ENCODE peak calls at places on chromosome 15, in eight cellular contexts. One of them, this sample, is unnamed. For H3K4me1, the result is how much of the 10 kb centered on the place peaks cover.

GRCh38 chr15:43099105-43099845 is 6.6 kb downstream of the UBR1 start:
- DNase-seq in H9: no peak
- DNase-seq in PC-9: no peak
- DNase-seq in aorta: no peak
- DNase-seq in upper lobe of right lung: no peak
- DNase-seq in heart right ventricle: no peak
- DNase-seq in SK-N-SH: no peak
- DNase-seq in heart left ventricle: no peak
- DNase-seq in this sample: no peak

GRCh38 chr15:33154366-33155166 is 39.9 kb downstream of the FMN1 start:
- DNase-seq in PC-9: no peak
- DNase-seq in aorta: no peak
- DNase-seq in heart right ventricle: no peak
- DNase-seq in H9: no peak
- DNase-seq in upper lobe of right lung: peak
- DNase-seq in SK-N-SH: no peak
- DNase-seq in heart left ventricle: peak
- DNase-seq in this sample: no peak

GRCh38 chr15:68681836-68682235 is 103.0 kb downstream of the CORO2B start:
- DNase-seq in aorta: no peak
- DNase-seq in PC-9: no peak
- DNase-seq in SK-N-SH: no peak
- DNase-seq in upper lobe of right lung: peak
- DNase-seq in H9: no peak
- DNase-seq in heart right ventricle: no peak
- DNase-seq in heart left ventricle: no peak
- DNase-seq in this sample: peak

GRCh38 chr15:83694030-83694429 is 40.1 kb downstream of the ADAMTSL3 start:
- DNase-seq in SK-N-SH: no peak
- DNase-seq in heart left ventricle: no peak
- DNase-seq in upper lobe of right lung: no peak
- DNase-seq in H9: peak
- DNase-seq in PC-9: peak
- DNase-seq in heart right ventricle: no peak
- DNase-seq in aorta: no peak
- DNase-seq in this sample: no peak

GRCh38 chr15:53910236-53910849 is 67.9 kb upstream of the UNC13C start:
- DNase-seq in heart left ventricle: no peak
- DNase-seq in aorta: no peak
- DNase-seq in heart right ventricle: no peak
- DNase-seq in SK-N-SH: no peak
- DNase-seq in H9: no peak
- DNase-seq in upper lobe of right lung: no peak
- DNase-seq in PC-9: peak
- DNase-seq in this sample: no peak

GRCh38 chr15:93200448-93201226 is 111.6 kb upstream of the RGMA start:
- DNase-seq in H9: no peak
- DNase-seq in aorta: no peak
- DNase-seq in heart right ventricle: no peak
- DNase-seq in heart left ventricle: no peak
- DNase-seq in upper lobe of right lung: no peak
- DNase-seq in PC-9: no peak
- DNase-seq in SK-N-SH: no peak
- DNase-seq in this sample: no peak

GRCh38 chr15:38991701-38992100 is 427.1 kb upstream of the RASGRP1 start:
- DNase-seq in heart right ventricle: no peak
- DNase-seq in aorta: no peak
- DNase-seq in SK-N-SH: no peak
- DNase-seq in upper lobe of right lung: no peak
- DNase-seq in heart left ventricle: no peak
- DNase-seq in H9: no peak
- DNase-seq in PC-9: peak
- DNase-seq in this sample: no peak

GRCh38 chr15:68499620-68500312 is 67.8 kb upstream of the ITGA11 start:
- DNase-seq in upper lobe of right lung: no peak
- DNase-seq in heart left ventricle: no peak
- DNase-seq in heart right ventricle: no peak
- DNase-seq in H9: no peak
- DNase-seq in aorta: no peak
- DNase-seq in SK-N-SH: no peak
- DNase-seq in PC-9: no peak
- DNase-seq in this sample: no peak

GRCh38 chr15:81303241-81304225 is 20.4 kb downstream of the STARD5 start:
- DNase-seq in heart right ventricle: no peak
- DNase-seq in PC-9: no peak
- DNase-seq in aorta: peak
- DNase-seq in SK-N-SH: no peak
- DNase-seq in H9: no peak
- DNase-seq in heart left ventricle: no peak
- DNase-seq in upper lobe of right lung: peak
- DNase-seq in this sample: no peak

DNA sequence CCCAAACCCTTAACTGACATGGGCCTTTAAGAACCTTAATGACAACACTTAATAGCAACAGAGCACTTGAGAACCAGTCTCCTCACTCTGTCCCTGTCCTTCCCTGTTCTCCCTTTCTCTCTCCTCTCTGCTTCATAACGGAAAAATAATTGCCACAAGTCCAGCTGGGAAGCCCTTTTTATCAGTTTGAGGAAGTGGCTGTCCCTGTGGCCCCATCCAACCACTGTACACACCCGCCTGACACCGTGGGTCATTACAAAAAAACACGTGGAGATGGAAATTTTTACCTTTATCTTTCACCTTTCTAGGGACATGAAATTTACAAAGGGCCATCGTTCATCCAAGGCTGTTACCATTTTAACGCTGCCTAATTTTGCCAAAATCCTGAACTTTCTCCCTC is 49.9 kb downstream of the PGPEP1L start:
- DNase-seq in heart right ventricle: no peak
- DNase-seq in PC-9: no peak
- DNase-seq in upper lobe of right lung: no peak
- DNase-seq in aorta: no peak
- DNase-seq in H9: no peak
- DNase-seq in SK-N-SH: no peak
- DNase-seq in heart left ventricle: no peak
- DNase-seq in this sample: no peak
- H3K4me1 ChIP-seq in heart right ventricle: under half
- H3K4me1 ChIP-seq in PC-9: under half
- H3K4me1 ChIP-seq in upper lobe of right lung: under half
- H3K4me1 ChIP-seq in aorta: under half
- H3K4me1 ChIP-seq in H9: under half
- H3K4me1 ChIP-seq in SK-N-SH: under half
- H3K4me1 ChIP-seq in heart left ventricle: under half
- H3K4me1 ChIP-seq in this sample: under half

GRCh38 chr15:56832125-56832524 is 86.3 kb upstream of the TCF12 start:
- DNase-seq in PC-9: no peak
- DNase-seq in heart left ventricle: peak
- DNase-seq in SK-N-SH: no peak
- DNase-seq in H9: no peak
- DNase-seq in aorta: peak
- DNase-seq in heart right ventricle: peak
- DNase-seq in upper lobe of right lung: no peak
- DNase-seq in this sample: no peak
- H3K27ac ChIP-seq in PC-9: no peak
- H3K27ac ChIP-seq in heart left ventricle: no peak
- H3K27ac ChIP-seq in SK-N-SH: no peak
- H3K27ac ChIP-seq in H9: no peak
- H3K27ac ChIP-seq in aorta: no peak
- H3K27ac ChIP-seq in heart right ventricle: peak
- H3K27ac ChIP-seq in upper lobe of right lung: no peak
- H3K27ac ChIP-seq in this sample: no peak

GRCh38 chr15:22950211-22950990 is 29.8 kb downstream of the CYFIP1 start:
- DNase-seq in PC-9: no peak
- DNase-seq in upper lobe of right lung: no peak
- DNase-seq in SK-N-SH: no peak
- DNase-seq in heart right ventricle: no peak
- DNase-seq in H9: no peak
- DNase-seq in aorta: no peak
- DNase-seq in heart left ventricle: no peak
- DNase-seq in this sample: no peak
- H3K4me1 ChIP-seq in PC-9: under half
- H3K4me1 ChIP-seq in upper lobe of right lung: half or more
- H3K4me1 ChIP-seq in SK-N-SH: under half
- H3K4me1 ChIP-seq in heart right ventricle: half or more
- H3K4me1 ChIP-seq in H9: under half
- H3K4me1 ChIP-seq in aorta: under half
- H3K4me1 ChIP-seq in heart left ventricle: half or more
- H3K4me1 ChIP-seq in this sample: under half

GRCh38 chr15:52037889-52038505 is 19.0 kb downstream of the MAPK6 start:
- DNase-seq in heart right ventricle: no peak
- DNase-seq in SK-N-SH: no peak
- DNase-seq in heart left ventricle: no peak
- DNase-seq in PC-9: no peak
- DNase-seq in upper lobe of right lung: no peak
- DNase-seq in aorta: no peak
- DNase-seq in H9: no peak
- DNase-seq in this sample: no peak

GRCh38 chr15:52042051-52042851 is 23.2 kb downstream of the MAPK6 start:
- DNase-seq in PC-9: no peak
- DNase-seq in H9: no peak
- DNase-seq in aorta: no peak
- DNase-seq in heart right ventricle: no peak
- DNase-seq in SK-N-SH: no peak
- DNase-seq in heart left ventricle: no peak
- DNase-seq in upper lobe of right lung: no peak
- DNase-seq in this sample: no peak

GRCh38 chr15:52040167-52040900 is 21.3 kb downstream of the MAPK6 start:
- DNase-seq in aorta: no peak
- DNase-seq in heart left ventricle: no peak
- DNase-seq in heart right ventricle: no peak
- DNase-seq in PC-9: no peak
- DNase-seq in SK-N-SH: no peak
- DNase-seq in upper lobe of right lung: no peak
- DNase-seq in H9: no peak
- DNase-seq in this sample: no peak
- H3K27ac ChIP-seq in aorta: no peak
- H3K27ac ChIP-seq in heart left ventricle: no peak
- H3K27ac ChIP-seq in heart right ventricle: no peak
- H3K27ac ChIP-seq in PC-9: peak
- H3K27ac ChIP-seq in SK-N-SH: no peak
- H3K27ac ChIP-seq in upper lobe of right lung: no peak
- H3K27ac ChIP-seq in H9: no peak
- H3K27ac ChIP-seq in this sample: no peak

GRCh38 chr15:75201609-75202250 is at the start of gene C15orf39:
- DNase-seq in upper lobe of right lung: peak
- DNase-seq in SK-N-SH: peak
- DNase-seq in H9: peak
- DNase-seq in aorta: peak
- DNase-seq in PC-9: peak
- DNase-seq in heart left ventricle: peak
- DNase-seq in heart right ventricle: peak
- DNase-seq in this sample: peak
- H3K4me1 ChIP-seq in upper lobe of right lung: under half
- H3K4me1 ChIP-seq in SK-N-SH: under half
- H3K4me1 ChIP-seq in H9: under half
- H3K4me1 ChIP-seq in aorta: under half
- H3K4me1 ChIP-seq in PC-9: under half
- H3K4me1 ChIP-seq in heart left ventricle: half or more
- H3K4me1 ChIP-seq in heart right ventricle: half or more
- H3K4me1 ChIP-seq in this sample: under half

DNA sequence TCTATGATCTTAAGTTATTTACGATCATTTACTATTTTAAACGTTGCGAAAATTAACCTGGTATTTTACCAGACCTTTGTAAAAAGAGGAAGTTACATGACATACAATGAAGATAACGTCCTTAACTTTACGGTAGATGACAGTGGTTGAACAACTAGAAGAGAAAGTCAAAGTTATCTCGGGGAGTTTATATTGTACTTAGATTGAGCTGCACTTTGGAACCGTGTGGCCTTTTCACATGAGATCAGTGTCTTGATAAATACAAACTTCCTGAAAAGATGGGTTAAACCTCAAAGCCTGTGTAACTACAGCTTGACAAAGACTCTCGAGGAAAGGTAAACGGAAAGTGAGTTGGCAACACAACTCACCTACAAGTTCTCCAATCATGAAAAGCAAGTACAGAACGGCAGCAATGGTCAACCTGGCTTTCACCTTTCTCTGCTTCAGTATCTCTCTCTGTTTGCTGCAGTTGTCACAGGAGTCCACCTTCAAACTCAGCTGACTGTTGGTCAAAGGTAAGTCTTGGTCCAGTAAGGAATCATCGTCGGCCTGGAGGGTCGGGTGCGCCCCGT is 873 bp downstream of the SLC30A4 start:
- DNase-seq in upper lobe of right lung: no peak
- DNase-seq in PC-9: no peak
- DNase-seq in H9: no peak
- DNase-seq in SK-N-SH: no peak
- DNase-seq in heart left ventricle: no peak
- DNase-seq in heart right ventricle: no peak
- DNase-seq in aorta: no peak
- DNase-seq in this sample: no peak
- H3K27ac ChIP-seq in upper lobe of right lung: peak
- H3K27ac ChIP-seq in PC-9: no peak
- H3K27ac ChIP-seq in H9: no peak
- H3K27ac ChIP-seq in SK-N-SH: no peak
- H3K27ac ChIP-seq in heart left ventricle: no peak
- H3K27ac ChIP-seq in heart right ventricle: peak
- H3K27ac ChIP-seq in aorta: no peak
- H3K27ac ChIP-seq in this sample: peak

GRCh38 chr15:78003539-78004008 is 73.9 kb downstream of the TBC1D2B start:
- DNase-seq in upper lobe of right lung: peak
- DNase-seq in aorta: no peak
- DNase-seq in SK-N-SH: no peak
- DNase-seq in H9: peak
- DNase-seq in heart left ventricle: no peak
- DNase-seq in heart right ventricle: no peak
- DNase-seq in PC-9: no peak
- DNase-seq in this sample: no peak

GRCh38 chr15:78002996-78003395 is 74.5 kb downstream of the TBC1D2B start:
- DNase-seq in SK-N-SH: no peak
- DNase-seq in heart left ventricle: no peak
- DNase-seq in upper lobe of right lung: no peak
- DNase-seq in PC-9: no peak
- DNase-seq in aorta: no peak
- DNase-seq in heart right ventricle: no peak
- DNase-seq in H9: no peak
- DNase-seq in this sample: no peak

GRCh38 chr15:78004919-78005634 is 72.4 kb downstream of the TBC1D2B start:
- DNase-seq in upper lobe of right lung: peak
- DNase-seq in heart left ventricle: peak
- DNase-seq in H9: no peak
- DNase-seq in heart right ventricle: peak
- DNase-seq in aorta: peak
- DNase-seq in SK-N-SH: peak
- DNase-seq in PC-9: no peak
- DNase-seq in this sample: peak

GRCh38 chr15:78006567-78007205 is 70.8 kb downstream of the TBC1D2B start:
- DNase-seq in aorta: peak
- DNase-seq in PC-9: no peak
- DNase-seq in H9: no peak
- DNase-seq in heart right ventricle: peak
- DNase-seq in heart left ventricle: peak
- DNase-seq in upper lobe of right lung: peak
- DNase-seq in SK-N-SH: no peak
- DNase-seq in this sample: no peak

GRCh38 chr15:78004222-78004727 is 73.2 kb downstream of the TBC1D2B start:
- DNase-seq in H9: no peak
- DNase-seq in heart right ventricle: no peak
- DNase-seq in aorta: no peak
- DNase-seq in PC-9: no peak
- DNase-seq in SK-N-SH: no peak
- DNase-seq in upper lobe of right lung: no peak
- DNase-seq in heart left ventricle: no peak
- DNase-seq in this sample: no peak
- H3K4me1 ChIP-seq in H9: under half
- H3K4me1 ChIP-seq in heart right ventricle: under half
- H3K4me1 ChIP-seq in aorta: under half
- H3K4me1 ChIP-seq in PC-9: under half
- H3K4me1 ChIP-seq in SK-N-SH: under half
- H3K4me1 ChIP-seq in upper lobe of right lung: half or more
- H3K4me1 ChIP-seq in heart left ventricle: under half
- H3K4me1 ChIP-seq in this sample: under half